ENCODE peak calls at places on chromosomes 16 and 17, in eight cellular contexts. S is adrenal gland, V is AG10803, P is cardiac fibroblast, U is sigmoid colon, M is foreskin fibroblast, G is Peyer's patch, K is fibroblast of the aortic adventitia. E is an unnamed sample.

GRCh38 chr17:79043191-79043930 is 19.4 kb downstream of the C1QTNF1 start:
- DNase-seq in V (no peak), S (no peak), M (no peak), K (no peak), G (no peak), P (no peak), U (peak), E (no peak)

GRCh38 chr17:40307001-40307690 is 1.8 kb upstream of the RARA start:
- DNase-seq in V (peak), S (no peak), G (peak), U (peak), K (peak), P (no peak), M (peak), E (no peak)

GRCh38 chr17:62627904-62628603 is 584 bp downstream of the MRC2 start:
- DNase-seq in V (peak), S (no peak), U (peak), K (peak), P (peak), G (no peak), M (peak), E (peak)

GRCh38 chr17:60901806-60902205 is 224.2 kb downstream of the BCAS3 start:
- DNase-seq in K (peak), G (no peak), P (peak), V (peak), S (no peak), U (no peak), M (peak), E (no peak)

GRCh38 chr17:46875849-46876352 is 24.5 kb downstream of the WNT9B start:
- DNase-seq in G (no peak), M (no peak), S (no peak), P (no peak), U (no peak), K (no peak), V (no peak), E (no peak)

GRCh38 chr17:60165976-60166375 is 16.2 kb downstream of the CA4 start:
- DNase-seq in P (no peak), K (no peak), G (peak), V (no peak), M (no peak), U (no peak), S (no peak), E (no peak)

GRCh38 chr17:44915321-44915726 is at the start of gene GFAP:
- DNase-seq in M (no peak), P (no peak), G (no peak), V (no peak), S (no peak), K (no peak), U (no peak), E (peak)

GRCh38 chr17:4877089-4877488 is 22.2 kb upstream of the C17orf107 start:
- DNase-seq in K (peak), V (no peak), P (no peak), S (no peak), G (no peak), M (no peak), U (no peak), E (no peak)

GRCh38 chr16:10558746-10559641 is 21.4 kb downstream of the EMP2 start:
- DNase-seq in K (peak), U (peak), M (peak), P (peak), V (peak), S (peak), G (no peak), E (peak)

DNA sequence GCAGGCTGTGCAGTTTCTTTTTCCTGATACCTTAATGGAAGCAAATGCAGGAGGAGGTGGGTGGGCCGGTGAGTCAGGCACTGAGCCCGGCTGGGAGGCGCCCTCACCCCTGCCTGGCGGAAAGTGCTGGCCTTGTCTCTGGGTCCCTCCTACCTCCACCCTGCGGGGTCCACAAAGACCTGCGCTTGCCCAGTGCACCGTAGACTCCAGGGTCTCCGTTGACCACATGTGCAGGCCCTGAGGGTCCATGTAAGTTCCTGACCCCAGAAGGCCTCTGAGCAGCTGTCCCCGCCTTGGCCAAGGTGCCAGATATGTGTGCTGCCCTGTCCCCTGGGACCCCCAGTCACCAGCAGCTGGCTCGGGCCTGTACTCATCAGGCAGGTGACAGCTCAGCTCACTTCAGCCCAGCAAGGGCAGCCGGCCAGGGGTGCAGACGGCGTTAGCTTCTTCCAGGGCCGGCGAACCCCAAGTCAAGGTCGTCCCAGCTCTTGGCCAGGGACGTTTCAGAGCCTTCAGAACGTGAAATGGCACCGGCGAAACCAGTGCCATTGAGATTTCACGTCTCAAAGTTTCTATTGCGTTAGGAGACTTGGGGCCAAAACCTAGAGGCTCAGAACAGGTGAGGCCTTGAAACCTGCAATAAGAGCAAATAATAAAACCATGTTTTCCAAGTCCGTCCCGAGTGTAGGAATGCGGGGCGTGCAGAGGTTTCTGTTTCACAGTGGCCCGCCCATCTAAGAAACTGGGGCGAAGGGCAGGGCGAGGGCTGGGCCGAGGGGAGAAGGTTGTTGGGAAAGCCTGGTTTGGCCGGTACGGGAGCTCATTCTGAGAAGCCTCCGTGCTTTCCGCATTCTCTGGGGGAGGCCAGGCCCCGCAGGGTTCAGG is 12.1 kb downstream of the METRNL start:
- DNase-seq in G (peak), K (no peak), S (peak), M (no peak), V (no peak), P (no peak), U (no peak), E (peak)
- H3K4me3 ChIP-seq in G (no peak), K (no peak), S (no peak), M (no peak), V (no peak), P (no peak), U (no peak), E (peak)

DNA sequence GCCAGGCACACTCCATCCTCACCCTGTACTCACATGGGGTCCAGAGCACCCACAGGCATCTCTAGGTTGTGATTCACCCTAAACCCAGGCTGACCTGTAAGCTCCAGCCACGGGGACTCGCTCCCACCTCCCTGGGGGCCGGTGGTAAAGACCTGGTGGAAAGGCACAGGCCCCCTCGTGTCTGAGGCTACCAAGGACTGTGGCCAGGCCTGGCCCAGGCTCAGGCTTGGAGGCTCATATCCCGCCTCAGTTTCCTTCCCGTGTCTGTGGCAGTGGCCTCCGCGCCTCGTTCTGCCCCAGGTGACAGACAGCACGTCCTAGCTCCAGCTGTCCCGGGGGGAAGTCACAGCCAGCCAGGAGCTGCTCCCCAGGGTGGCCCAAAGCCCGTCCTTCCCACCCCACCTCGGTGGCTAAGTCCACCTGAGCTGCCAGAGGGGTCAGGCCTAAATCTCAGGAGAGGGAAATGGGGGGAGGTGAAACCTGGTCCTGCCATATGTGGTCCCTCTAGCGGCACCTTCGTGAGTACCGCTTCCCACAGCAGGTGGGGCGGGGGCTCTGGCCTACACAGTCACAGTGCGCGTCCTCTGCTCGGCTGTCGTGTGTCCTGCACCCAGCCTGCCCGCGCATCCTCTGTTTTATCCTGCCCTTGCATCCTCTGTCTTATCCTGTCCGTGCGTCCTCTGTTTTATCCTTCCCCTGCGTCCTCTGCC is 12.6 kb downstream of the CDH15 start:
- DNase-seq in G (no peak), P (no peak), S (no peak), M (no peak), V (no peak), K (no peak), U (no peak), E (no peak)
- TF ChIP-seq CTCF in G (no peak), P (no peak), S (no peak), M (no peak), V (no peak), K (no peak), U (no peak), E (no peak)

GRCh38 chr16:70428178-70428998 is 10.5 kb downstream of the ST3GAL2 start:
- DNase-seq in S (peak), V (peak), K (peak), U (peak), G (peak), P (peak), M (peak), E (peak)
- H3K4me3 ChIP-seq in S (no peak), V (no peak), K (peak), U (no peak), G (no peak), P (no peak), M (no peak), E (peak)

GRCh38 chr17:30913955-30914354 is 7.8 kb upstream of the ADAP2 start:
- DNase-seq in P (no peak), G (no peak), V (no peak), K (no peak), S (no peak), M (no peak), U (no peak), E (no peak)
- TF ChIP-seq CTCF in P (no peak), G (no peak), V (no peak), K (no peak), S (no peak), M (no peak), U (no peak), E (no peak)

GRCh38 chr17:1623057-1623456 is 5.6 kb downstream of the SLC43A2 start:
- DNase-seq in V (no peak), P (no peak), U (no peak), S (no peak), M (no peak), K (no peak), G (no peak), E (no peak)

GRCh38 chr17:1626333-1626732 is 2.3 kb downstream of the SLC43A2 start:
- DNase-seq in U (no peak), V (no peak), S (no peak), M (peak), G (no peak), K (peak), P (no peak), E (no peak)

GRCh38 chr17:1625053-1625452 is 3.6 kb downstream of the SLC43A2 start:
- DNase-seq in V (no peak), G (no peak), K (no peak), M (no peak), U (no peak), P (no peak), S (no peak), E (no peak)

GRCh38 chr17:1625507-1626080 is 3.0 kb downstream of the SLC43A2 start:
- DNase-seq in G (no peak), S (no peak), M (no peak), V (no peak), P (no peak), K (peak), U (no peak), E (no peak)

GRCh38 chr17:1624650-1625049 is 4.0 kb downstream of the SLC43A2 start:
- DNase-seq in P (no peak), G (no peak), K (no peak), M (no peak), S (no peak), V (no peak), U (no peak), E (no peak)
- H3K4me3 ChIP-seq in P (no peak), G (no peak), K (no peak), M (no peak), S (no peak), V (no peak), U (no peak), E (no peak)